ENCODE peak calls at places on chromosomes 4 and X, in five cellular contexts. Q is adrenal gland, S is tibial artery, C is neural progenitor cell, B is psoas muscle. E is an unnamed sample. For H3K36me3, the result is how much of the 10 kb centered on the place peaks cover.

GRCh38 chr4:153222162-153222789 is 18.0 kb downstream of the TRIM2 start:
- DNase-seq in Q (peak), S (peak), C (peak), B (peak), E (no peak)

GRCh38 chr4:4784379-4784778 is 75.1 kb upstream of the MSX1 start:
- DNase-seq in Q (no peak), S (no peak), C (peak), B (no peak), E (no peak)

GRCh38 chrX:7190157-7190556 is 42.2 kb upstream of the PUDP start:
- DNase-seq in Q (no peak), S (no peak), C (no peak), B (no peak), E (no peak)

GRCh38 chr4:101355767-101356702 is 8.7 kb upstream of the PPP3CA start:
- DNase-seq in Q (no peak), S (no peak), C (no peak), B (no peak), E (no peak)

GRCh38 chr4:22071749-22072148 is 123.2 kb upstream of the KCNIP4 start:
- DNase-seq in Q (no peak), S (no peak), C (no peak), B (no peak), E (no peak)

GRCh38 chr4:48162162-48162561 is 28.1 kb upstream of the TXK start:
- DNase-seq in Q (no peak), S (no peak), C (no peak), B (no peak), E (no peak)

GRCh38 chr4:118834960-118835895 is 698 bp downstream of the SEC24D start:
- DNase-seq in Q (peak), S (peak), C (peak), B (peak), E (no peak)

GRCh38 chrX:17788956-17789562 is 51.8 kb downstream of the SCML1 start:
- DNase-seq in Q (no peak), S (no peak), C (no peak), B (no peak), E (no peak)

GRCh38 chr4:173231916-173232315 is 63.3 kb downstream of the GALNT7 start:
- DNase-seq in Q (no peak), S (no peak), C (no peak), B (no peak), E (no peak)

GRCh38 chrX:70769659-70770232 is 138.8 kb downstream of the TEX11 start:
- DNase-seq in Q (no peak), S (no peak), C (no peak), B (no peak), E (peak)

GRCh38 chr4:84673475-84674230 is 90.7 kb downstream of the CDS1 start:
- DNase-seq in Q (no peak), S (no peak), C (no peak), B (no peak), E (no peak)

GRCh38 chr4:87707279-87707918 is 57.3 kb downstream of the DMP1 start:
- DNase-seq in Q (no peak), S (no peak), C (no peak), B (no peak), E (no peak)

GRCh38 chr4:99816611-99817309 is at the start of gene DAPP1:
- DNase-seq in Q (peak), S (peak), C (no peak), B (peak), E (no peak)

GRCh38 chr4:88457307-88458090 is 580 bp downstream of the HERC5 start:
- DNase-seq in Q (peak), S (peak), C (peak), B (peak), E (no peak)

GRCh38 chrX:68822641-68823410 is 6.0 kb upstream of the EFNB1 start:
- DNase-seq in Q (peak), S (peak), C (peak), B (no peak), E (no peak)

GRCh38 chr4:178745203-178745602 is 1303.0 kb upstream of the AGA start:
- DNase-seq in Q (no peak), S (no peak), C (no peak), B (no peak), E (no peak)

GRCh38 chr4:81460115-81460836 is 11.4 kb downstream of the RASGEF1B start:
- DNase-seq in Q (no peak), S (no peak), C (no peak), B (no peak), E (no peak)

GRCh38 chrX:22662776-22663175 is 337.0 kb upstream of the DDX53 start:
- DNase-seq in Q (no peak), S (no peak), C (no peak), B (no peak), E (no peak)

GRCh38 chrX:136212557-136213111 is 38.6 kb downstream of the MAP7D3 start:
- DNase-seq in Q (no peak), S (no peak), C (no peak), B (no peak), E (no peak)
- H3K27ac ChIP-seq in Q (no peak), S (peak), C (no peak), B (peak), E (no peak)

DNA sequence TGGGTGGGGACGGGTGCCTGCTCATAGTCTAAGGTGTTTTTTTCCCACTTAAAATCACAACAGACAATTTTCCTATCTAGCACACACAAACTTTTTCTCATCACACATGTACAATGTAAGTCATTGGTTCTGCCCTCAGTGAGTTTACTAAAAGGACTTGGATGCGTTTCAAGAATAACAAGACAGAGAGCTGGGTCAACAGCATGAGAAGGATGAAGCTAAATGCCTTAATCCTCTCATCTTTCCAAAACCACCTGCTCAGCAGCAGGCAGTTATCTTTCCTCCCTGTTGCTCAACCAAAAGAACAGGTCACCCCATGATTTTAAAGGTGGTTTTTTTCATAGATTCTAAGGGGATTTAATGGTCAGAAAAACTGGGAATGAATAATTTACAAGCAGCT is 40.1 kb downstream of the OFD1 start:
- DNase-seq in Q (no peak), S (no peak), C (no peak), B (no peak), E (no peak)
- H3K36me3 ChIP-seq in Q (under half), S (under half), C (under half), B (under half), E (under half)

GRCh38 chrX:14508025-14508690 is 21.2 kb upstream of the GLRA2 start:
- DNase-seq in Q (no peak), S (no peak), C (no peak), B (no peak), E (no peak)
- H3K27ac ChIP-seq in Q (no peak), S (no peak), C (no peak), B (no peak), E (no peak)

GRCh38 chr4:125042031-125042430 is 272.7 kb upstream of the FAT4 start:
- DNase-seq in Q (no peak), S (no peak), C (no peak), B (no peak), E (no peak)
- H3K36me3 ChIP-seq in Q (under half), S (under half), C (under half), B (under half), E (under half)

E was measured in SK-N-MC.